ENCODE peak calls at places on chromosomes 7 and 10, in six cellular contexts. T, O, V, A, K and X are unnamed samples.

GRCh38 chr7:133797818-133798485 is 329.2 kb upstream of the LRGUK start:
- DNase-seq in T (no peak), O (no peak), V (no peak), A (no peak), K (no peak), X (no peak)

GRCh38 chr10:102523250-102524029 is 19.7 kb downstream of the SUFU start:
- DNase-seq in T (no peak), O (no peak), V (peak; percentile 87), A (no peak), K (peak; percentile 67), X (no peak)

GRCh38 chr10:71076473-71077142 is 135.8 kb upstream of the UNC5B start:
- DNase-seq in T (no peak), O (no peak), V (no peak), A (no peak), K (no peak), X (no peak)

GRCh38 chr10:69980672-69981071 is 72.0 kb upstream of the MACROH2A2 start:
- DNase-seq in T (no peak), O (no peak), V (no peak), A (no peak), K (no peak), X (no peak)

GRCh38 chr7:44288381-44288685 is 37.1 kb downstream of the CAMK2B start:
- DNase-seq in T (no peak), O (no peak), V (no peak), A (no peak), K (no peak), X (no peak)

GRCh38 chr10:15169555-15170407 is 1.3 kb upstream of the NMT2 start:
- DNase-seq in T (peak; percentile 79), O (no peak), V (no peak), A (peak; percentile 29), K (no peak), X (peak; percentile 87)

GRCh38 chr10:55491712-55492111 is 690.7 kb upstream of the PCDH15 start:
- DNase-seq in T (no peak), O (no peak), V (no peak), A (no peak), K (no peak), X (no peak)

GRCh38 chr7:132076301-132077049 is 499.8 kb downstream of the PLXNA4 start:
- DNase-seq in T (no peak), O (no peak), V (no peak), A (no peak), K (no peak), X (no peak)

GRCh38 chr7:132065973-132066611 is 509.7 kb upstream of the PODXL start:
- DNase-seq in T (no peak), O (no peak), V (no peak), A (no peak), K (no peak), X (no peak)

GRCh38 chr10:108319434-108320222 is 1155.1 kb upstream of the SORCS1 start:
- DNase-seq in T (no peak), O (no peak), V (no peak), A (no peak), K (no peak), X (no peak)

GRCh38 chr7:36280840-36281812 is 108.5 kb upstream of the ANLN start:
- DNase-seq in T (no peak), O (peak; percentile 49), V (peak; percentile 89), A (no peak), K (peak; percentile 72), X (no peak)

GRCh38 chr7:142142702-142143101 is 31.2 kb downstream of the MGAM2 start:
- DNase-seq in T (no peak), O (no peak), V (no peak), A (no peak), K (no peak), X (no peak)

GRCh38 chr7:99002146-99002826 is 124.0 kb downstream of the TRRAP start:
- DNase-seq in T (no peak), O (no peak), V (no peak), A (no peak), K (no peak), X (no peak)

GRCh38 chr10:79377557-79378382 is 30.5 kb downstream of the PPIF start:
- DNase-seq in T (peak; percentile 10), O (no peak), V (no peak), A (no peak), K (no peak), X (no peak)

GRCh38 chr7:40839881-40840280 is 705.1 kb downstream of the SUGCT start:
- DNase-seq in T (no peak), O (no peak), V (no peak), A (no peak), K (peak; percentile 60), X (no peak)

GRCh38 chr7:95375591-95376294 is 20.4 kb downstream of the PON3 start:
- DNase-seq in T (no peak), O (no peak), V (no peak), A (no peak), K (no peak), X (no peak)

GRCh38 chr7:44059219-44060090 is 5.9 kb downstream of the PGAM2 start:
- DNase-seq in T (no peak), O (no peak), V (peak; percentile 55), A (no peak), K (no peak), X (no peak)

GRCh38 chr7:83001362-83002040 is 161.2 kb downstream of the PCLO start:
- DNase-seq in T (no peak), O (no peak), V (no peak), A (no peak), K (no peak), X (no peak)

GRCh38 chr7:28808786-28809533 is 149.2 kb downstream of the TRIL start:
- DNase-seq in T (no peak), O (no peak), V (peak; percentile 76), A (no peak), K (peak; percentile 28), X (no peak)